ENCODE peak calls at places on chromosome 9, in four cellular contexts. Z, K, M and P are unnamed samples. For H3K36me3, the result is how much of the 10 kb centered on the place peaks cover.

GRCh38 chr9:94874316-94874715 is 147.8 kb downstream of the AOPEP start:
- DNase-seq in Z (no peak), K (no peak), M (no peak), P (no peak)

GRCh38 chr9:7363777-7364477 is 435.7 kb downstream of the DMAC1 start:
- DNase-seq in Z (no peak), K (no peak), M (no peak), P (no peak)

GRCh38 chr9:94016744-94017143 is 61.6 kb upstream of the BARX1 start:
- DNase-seq in Z (no peak), K (no peak), M (no peak), P (peak)

GRCh38 chr9:117704024-117704575 is at the start of gene TLR4:
- DNase-seq in Z (peak), K (peak), M (peak), P (peak)

GRCh38 chr9:117444466-117444865 is 29.6 kb upstream of the ASTN2 start:
- DNase-seq in Z (no peak), K (no peak), M (no peak), P (no peak)

GRCh38 chr9:113536483-113537226 is 73.1 kb downstream of the RGS3 start:
- DNase-seq in Z (peak), K (no peak), M (no peak), P (no peak)

GRCh38 chr9:73050062-73050814 is 97.4 kb upstream of the ALDH1A1 start:
- DNase-seq in Z (no peak), K (no peak), M (no peak), P (no peak)

GRCh38 chr9:113570749-113571711 is 107.5 kb downstream of the RGS3 start:
- DNase-seq in Z (no peak), K (no peak), M (peak), P (no peak)

GRCh38 chr9:137968235-137968634 is 90.7 kb downstream of the CACNA1B start:
- DNase-seq in Z (peak), K (peak), M (no peak), P (no peak)

GRCh38 chr9:77011973-77012817 is 7.3 kb upstream of the FOXB2 start:
- DNase-seq in Z (peak), K (peak), M (peak), P (peak)

GRCh38 chr9:133264235-133264764 is 10.7 kb downstream of the ABO start:
- DNase-seq in Z (no peak), K (peak), M (no peak), P (no peak)
- H3K36me3 ChIP-seq in Z (under half), K (under half), M (under half), P (under half)

DNA sequence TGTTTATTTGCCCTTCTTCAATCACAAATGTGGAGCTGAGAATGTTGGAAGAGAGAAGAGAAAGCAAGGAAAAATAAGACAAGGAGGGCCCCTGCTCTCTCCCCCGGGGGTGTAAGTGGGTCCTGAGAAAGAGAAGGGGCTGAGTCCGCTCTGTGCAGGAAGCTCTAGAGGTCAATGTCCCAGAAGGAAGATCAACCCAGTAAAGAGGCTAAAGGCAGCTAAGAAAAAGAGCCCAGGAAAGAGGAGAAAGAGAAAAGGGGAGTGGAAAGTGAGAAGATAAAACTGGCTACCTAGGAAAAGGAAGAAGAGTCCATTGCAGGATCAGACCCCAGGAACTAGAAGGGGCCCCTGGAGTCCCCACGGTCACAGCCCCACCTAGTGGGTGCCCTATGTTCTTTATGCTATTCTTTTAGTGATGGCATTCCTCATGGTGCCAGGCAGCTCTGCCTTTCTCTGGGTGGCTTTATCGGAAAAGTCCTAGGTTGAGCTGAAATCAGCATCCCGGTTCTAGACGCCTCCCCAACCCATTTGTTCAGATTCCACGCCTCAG is 583.4 kb downstream of the ACTL7B start:
- DNase-seq in Z (no peak), K (peak), M (peak), P (peak)
- H3K36me3 ChIP-seq in Z (under half), K (under half), M (under half), P (under half)

DNA sequence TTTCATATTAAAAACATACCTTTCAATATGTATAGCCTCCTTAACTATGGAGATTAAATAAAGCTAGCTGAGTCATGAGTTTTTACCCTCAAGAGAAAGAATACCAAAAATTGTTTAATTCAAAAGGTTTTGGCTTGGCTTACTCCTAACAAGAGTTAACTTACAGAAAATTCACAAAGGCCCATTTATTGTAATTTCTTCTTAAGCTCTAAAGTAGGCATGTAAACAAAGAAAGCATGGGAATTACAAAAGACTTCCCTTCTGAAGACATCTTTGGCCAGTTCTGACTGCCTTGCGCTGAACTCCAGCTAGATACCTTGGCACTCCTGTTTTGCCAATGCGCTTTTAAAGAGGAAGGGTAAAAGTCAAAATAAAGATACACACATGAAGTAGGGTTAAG is 28.2 kb downstream of the PUM3 start:
- DNase-seq in Z (no peak), K (no peak), M (no peak), P (no peak)
- H3K36me3 ChIP-seq in Z (under half), K (under half), M (under half), P (under half)

DNA sequence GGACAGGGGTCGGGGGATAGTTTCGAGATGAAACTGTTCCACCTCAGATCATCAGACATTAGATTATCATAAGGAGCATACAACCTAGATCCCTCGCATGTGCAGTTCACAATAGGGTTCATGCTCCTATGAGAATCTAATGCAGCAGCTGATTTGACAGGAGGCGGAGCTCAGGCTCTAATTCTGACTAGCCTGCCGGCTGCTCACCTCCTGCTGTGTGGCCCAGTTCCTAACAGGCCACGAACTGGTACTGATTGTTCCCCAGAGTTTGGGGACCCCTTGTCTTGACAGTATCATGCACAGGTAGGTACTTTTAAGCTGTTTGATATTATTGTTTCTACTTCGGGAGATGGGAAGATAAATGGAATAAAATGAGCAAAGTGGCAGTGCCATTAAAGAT is 66.9 kb downstream of the ZCCHC7 start:
- DNase-seq in Z (peak), K (no peak), M (no peak), P (peak)
- H3K36me3 ChIP-seq in Z (under half), K (under half), M (under half), P (under half)

GRCh38 chr9:136831720-136832104 is 10.6 kb upstream of the AJM1 start:
- DNase-seq in Z (peak), K (no peak), M (no peak), P (no peak)
- H3K36me3 ChIP-seq in Z (under half), K (half or more), M (under half), P (under half)

GRCh38 chr9:98083566-98084135 is 27.1 kb downstream of the NANS start:
- DNase-seq in Z (no peak), K (no peak), M (no peak), P (no peak)

GRCh38 chr9:98085058-98085457 is 28.5 kb downstream of the NANS start:
- DNase-seq in Z (peak), K (no peak), M (no peak), P (no peak)

GRCh38 chr9:98084396-98084795 is 27.9 kb downstream of the NANS start:
- DNase-seq in Z (no peak), K (no peak), M (no peak), P (no peak)

GRCh38 chr9:98081477-98082219 is 25.1 kb downstream of the NANS start:
- DNase-seq in Z (peak), K (peak), M (no peak), P (peak)

GRCh38 chr9:98083059-98083458 is 26.5 kb downstream of the NANS start:
- DNase-seq in Z (no peak), K (no peak), M (no peak), P (peak)
- H3K36me3 ChIP-seq in Z (under half), K (half or more), M (under half), P (under half)

GRCh38 chr9:130857864-130858730 is 23.0 kb downstream of the ABL1 start:
- DNase-seq in Z (no peak), K (no peak), M (peak), P (no peak)
- H3K36me3 ChIP-seq in Z (under half), K (half or more), M (under half), P (under half)

DNA sequence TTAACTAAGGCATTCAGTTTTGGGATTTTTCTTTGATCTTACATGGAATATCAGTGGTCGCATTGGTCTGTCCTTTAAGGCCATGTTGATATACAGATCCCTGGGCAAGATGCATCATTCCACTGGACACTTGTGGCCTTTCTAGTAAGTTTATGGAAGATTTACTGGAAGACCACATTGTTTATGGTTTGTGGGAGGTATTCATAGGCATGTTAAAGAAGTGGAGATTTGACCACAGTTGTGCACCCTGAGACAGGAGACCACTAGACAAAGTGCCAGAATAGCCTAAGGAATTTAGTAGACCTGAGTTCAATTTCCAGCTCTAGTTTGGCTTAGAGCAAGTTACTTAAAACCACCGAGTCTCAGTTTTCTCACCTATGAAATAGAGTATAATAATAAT is 383.1 kb upstream of the PAPPA start:
- DNase-seq in Z (no peak), K (no peak), M (no peak), P (no peak)
- H3K36me3 ChIP-seq in Z (under half), K (under half), M (under half), P (under half)

GRCh38 chr9:129007766-129008468 is 20.2 kb downstream of the SH3GLB2 start:
- DNase-seq in Z (no peak), K (no peak), M (no peak), P (no peak)

GRCh38 chr9:129008469-129008965 is 19.6 kb downstream of the SH3GLB2 start:
- DNase-seq in Z (no peak), K (no peak), M (no peak), P (no peak)

GRCh38 chr9:129010267-129010975 is 17.7 kb downstream of the SH3GLB2 start:
- DNase-seq in Z (no peak), K (no peak), M (no peak), P (no peak)

GRCh38 chr9:129009584-129010141 is 18.5 kb downstream of the SH3GLB2 start:
- DNase-seq in Z (no peak), K (no peak), M (no peak), P (no peak)

DNA sequence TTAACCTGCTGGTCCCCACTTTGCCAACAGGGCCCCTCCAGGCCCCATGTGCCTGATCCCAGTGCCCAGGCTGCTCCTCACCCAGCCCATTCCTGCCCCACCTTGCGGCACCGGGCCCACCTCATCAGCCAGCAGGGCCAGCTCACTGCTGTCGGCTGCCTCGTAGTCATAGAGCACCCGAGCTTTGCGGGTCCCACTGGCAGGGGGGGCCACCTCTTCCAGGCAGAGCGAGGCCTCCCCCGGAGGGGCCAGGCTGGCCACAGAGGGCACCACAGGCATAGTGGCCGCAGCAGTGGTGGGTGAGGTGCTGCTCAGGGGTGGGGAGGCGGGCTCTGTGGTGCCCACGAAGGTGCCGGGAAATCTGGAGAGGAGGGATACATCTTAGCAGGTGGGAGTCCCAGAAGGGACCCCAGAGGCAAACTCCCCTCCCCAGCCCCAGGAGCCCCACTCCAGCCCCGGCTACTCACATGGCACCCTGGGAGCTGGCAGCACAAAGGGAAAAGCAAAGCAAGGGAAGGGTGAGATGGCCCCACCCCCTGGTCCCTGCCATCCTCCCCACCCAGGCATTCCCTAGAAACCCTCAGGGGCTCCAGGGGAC is 19.0 kb downstream of the SH3GLB2 start:
- DNase-seq in Z (no peak), K (no peak), M (no peak), P (no peak)
- H3K36me3 ChIP-seq in Z (half or more), K (half or more), M (under half), P (under half)

DNA sequence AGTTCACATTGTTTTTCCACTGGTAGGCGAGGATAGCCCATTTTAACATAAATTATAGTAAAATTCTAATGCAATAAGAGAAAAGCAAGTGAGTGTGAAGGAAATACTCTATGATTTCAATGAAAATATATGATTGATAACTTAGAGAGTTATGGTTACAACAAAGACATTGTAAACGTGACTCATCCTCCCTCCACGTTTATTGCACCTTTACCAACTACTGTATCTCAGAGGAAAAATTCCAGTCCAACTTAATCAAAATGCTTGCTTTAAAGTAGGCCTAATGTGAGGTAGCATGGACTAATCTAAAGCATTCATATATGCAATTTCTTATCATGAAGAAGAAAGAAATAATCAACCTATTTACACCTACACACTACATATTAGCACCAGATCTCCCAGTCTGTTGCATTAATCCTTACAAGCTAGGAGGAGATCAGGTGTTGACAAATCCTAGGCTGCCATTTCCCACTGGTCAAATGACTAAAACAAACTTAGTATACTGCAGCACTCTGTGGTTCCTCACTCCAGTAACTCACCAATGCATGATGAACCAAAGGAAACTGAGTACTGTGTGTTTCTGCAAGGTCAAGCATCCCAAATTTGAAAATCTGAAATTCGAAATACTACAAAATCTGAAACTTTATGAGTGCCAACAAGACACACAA is 41.7 kb downstream of the ECPAS start:
- DNase-seq in Z (no peak), K (no peak), M (no peak), P (peak)
- H3K36me3 ChIP-seq in Z (under half), K (half or more), M (under half), P (under half)